ENCODE peak calls at places on chromosomes 7 and 10, in eight cellular contexts. One of them, this sample, is unnamed.

GRCh38 chr10:132616170-132616994 is 78.8 kb downstream of the INPP5A start:
- DNase-seq in NCI-H1105 treated with DMSO at 0.1 percent for 48 hours: no peak
- DNase-seq in left colon: peak; percentile 21
- DNase-seq in CD4-positive, alpha-beta T cell: peak; percentile 19
- DNase-seq in HFFc6: no peak
- DNase-seq in fibroblast of the conjunctiva: no peak
- DNase-seq in substantia nigra: no peak
- DNase-seq in midbrain: no peak
- DNase-seq in this sample: no peak

GRCh38 chr10:90777614-90778013 is 80.2 kb downstream of the HTR7 start:
- DNase-seq in NCI-H1105 treated with DMSO at 0.1 percent for 48 hours: no peak
- DNase-seq in HFFc6: no peak
- DNase-seq in substantia nigra: no peak
- DNase-seq in left colon: no peak
- DNase-seq in midbrain: no peak
- DNase-seq in CD4-positive, alpha-beta T cell: no peak
- DNase-seq in fibroblast of the conjunctiva: no peak
- DNase-seq in this sample: no peak

GRCh38 chr10:25641576-25641975 is 292.5 kb upstream of the MYO3A start:
- DNase-seq in NCI-H1105 treated with DMSO at 0.1 percent for 48 hours: no peak
- DNase-seq in fibroblast of the conjunctiva: no peak
- DNase-seq in substantia nigra: no peak
- DNase-seq in midbrain: no peak
- DNase-seq in left colon: no peak
- DNase-seq in CD4-positive, alpha-beta T cell: no peak
- DNase-seq in HFFc6: no peak
- DNase-seq in this sample: no peak

GRCh38 chr7:9657257-9657656 is 1223.8 kb downstream of the NXPH1 start:
- DNase-seq in HFFc6: no peak
- DNase-seq in substantia nigra: no peak
- DNase-seq in NCI-H1105 treated with DMSO at 0.1 percent for 48 hours: peak; percentile 14
- DNase-seq in midbrain: no peak
- DNase-seq in CD4-positive, alpha-beta T cell: no peak
- DNase-seq in left colon: no peak
- DNase-seq in fibroblast of the conjunctiva: no peak
- DNase-seq in this sample: no peak

GRCh38 chr10:29590598-29591415 is 44.0 kb downstream of the SVIL start:
- DNase-seq in left colon: no peak
- DNase-seq in fibroblast of the conjunctiva: peak; percentile 69
- DNase-seq in substantia nigra: no peak
- DNase-seq in HFFc6: peak; percentile 59
- DNase-seq in midbrain: peak; percentile 58
- DNase-seq in CD4-positive, alpha-beta T cell: no peak
- DNase-seq in NCI-H1105 treated with DMSO at 0.1 percent for 48 hours: peak; percentile 39
- DNase-seq in this sample: no peak

GRCh38 chr10:72133517-72133916 is 45.2 kb upstream of the SPOCK2 start:
- DNase-seq in fibroblast of the conjunctiva: peak; percentile 9
- DNase-seq in CD4-positive, alpha-beta T cell: no peak
- DNase-seq in left colon: no peak
- DNase-seq in NCI-H1105 treated with DMSO at 0.1 percent for 48 hours: no peak
- DNase-seq in HFFc6: peak; percentile 73
- DNase-seq in midbrain: no peak
- DNase-seq in substantia nigra: no peak
- DNase-seq in this sample: no peak

GRCh38 chr7:155375337-155376277 is 77.9 kb downstream of the INSIG1 start:
- DNase-seq in fibroblast of the conjunctiva: no peak
- DNase-seq in CD4-positive, alpha-beta T cell: no peak
- DNase-seq in NCI-H1105 treated with DMSO at 0.1 percent for 48 hours: peak; percentile 28
- DNase-seq in HFFc6: no peak
- DNase-seq in left colon: no peak
- DNase-seq in midbrain: no peak
- DNase-seq in substantia nigra: no peak
- DNase-seq in this sample: no peak

GRCh38 chr7:22269963-22270362 is 87.0 kb downstream of the RAPGEF5 start:
- DNase-seq in midbrain: no peak
- DNase-seq in left colon: peak; percentile 89
- DNase-seq in fibroblast of the conjunctiva: no peak
- DNase-seq in substantia nigra: no peak
- DNase-seq in HFFc6: no peak
- DNase-seq in NCI-H1105 treated with DMSO at 0.1 percent for 48 hours: peak; percentile 49
- DNase-seq in CD4-positive, alpha-beta T cell: no peak
- DNase-seq in this sample: peak; percentile 47

GRCh38 chr7:33841658-33842057 is 63.7 kb upstream of the BMPER start:
- DNase-seq in left colon: no peak
- DNase-seq in midbrain: no peak
- DNase-seq in fibroblast of the conjunctiva: no peak
- DNase-seq in NCI-H1105 treated with DMSO at 0.1 percent for 48 hours: peak; percentile 96
- DNase-seq in substantia nigra: no peak
- DNase-seq in HFFc6: peak; percentile 7
- DNase-seq in CD4-positive, alpha-beta T cell: no peak
- DNase-seq in this sample: no peak

GRCh38 chr7:11436317-11436716 is 395.7 kb downstream of the THSD7A start:
- DNase-seq in fibroblast of the conjunctiva: no peak
- DNase-seq in midbrain: no peak
- DNase-seq in HFFc6: no peak
- DNase-seq in NCI-H1105 treated with DMSO at 0.1 percent for 48 hours: no peak
- DNase-seq in left colon: no peak
- DNase-seq in substantia nigra: no peak
- DNase-seq in CD4-positive, alpha-beta T cell: no peak
- DNase-seq in this sample: no peak

GRCh38 chr10:128152741-128153583 is 26.7 kb upstream of the MKI67 start:
- DNase-seq in fibroblast of the conjunctiva: no peak
- DNase-seq in left colon: no peak
- DNase-seq in NCI-H1105 treated with DMSO at 0.1 percent for 48 hours: no peak
- DNase-seq in CD4-positive, alpha-beta T cell: no peak
- DNase-seq in HFFc6: no peak
- DNase-seq in midbrain: no peak
- DNase-seq in substantia nigra: no peak
- DNase-seq in this sample: no peak

GRCh38 chr7:18894155-18894554 is 223.3 kb downstream of the TWIST1 start:
- DNase-seq in fibroblast of the conjunctiva: no peak
- DNase-seq in NCI-H1105 treated with DMSO at 0.1 percent for 48 hours: no peak
- DNase-seq in HFFc6: no peak
- DNase-seq in substantia nigra: no peak
- DNase-seq in midbrain: no peak
- DNase-seq in left colon: no peak
- DNase-seq in CD4-positive, alpha-beta T cell: no peak
- DNase-seq in this sample: no peak

GRCh38 chr7:71131256-71131752 is 640 bp upstream of the GALNT17 start:
- DNase-seq in fibroblast of the conjunctiva: no peak
- DNase-seq in substantia nigra: no peak
- DNase-seq in left colon: peak; percentile 37
- DNase-seq in NCI-H1105 treated with DMSO at 0.1 percent for 48 hours: peak; percentile 59
- DNase-seq in midbrain: peak; percentile 12
- DNase-seq in HFFc6: no peak
- DNase-seq in CD4-positive, alpha-beta T cell: no peak
- DNase-seq in this sample: no peak

GRCh38 chr10:116589911-116590310 is 848 bp upstream of the PNLIPRP1 start:
- DNase-seq in substantia nigra: no peak
- DNase-seq in left colon: peak; percentile 70
- DNase-seq in CD4-positive, alpha-beta T cell: no peak
- DNase-seq in NCI-H1105 treated with DMSO at 0.1 percent for 48 hours: no peak
- DNase-seq in fibroblast of the conjunctiva: no peak
- DNase-seq in midbrain: no peak
- DNase-seq in HFFc6: no peak
- DNase-seq in this sample: peak; percentile 59

GRCh38 chr7:101918426-101918825 is 101.0 kb downstream of the CUX1 start:
- DNase-seq in left colon: no peak
- DNase-seq in HFFc6: no peak
- DNase-seq in fibroblast of the conjunctiva: no peak
- DNase-seq in midbrain: no peak
- DNase-seq in CD4-positive, alpha-beta T cell: no peak
- DNase-seq in NCI-H1105 treated with DMSO at 0.1 percent for 48 hours: no peak
- DNase-seq in substantia nigra: no peak
- DNase-seq in this sample: no peak

GRCh38 chr10:129305046-129305445 is 162.0 kb upstream of the MGMT start:
- DNase-seq in NCI-H1105 treated with DMSO at 0.1 percent for 48 hours: no peak
- DNase-seq in fibroblast of the conjunctiva: no peak
- DNase-seq in substantia nigra: no peak
- DNase-seq in CD4-positive, alpha-beta T cell: no peak
- DNase-seq in HFFc6: no peak
- DNase-seq in midbrain: no peak
- DNase-seq in left colon: no peak
- DNase-seq in this sample: no peak

GRCh38 chr10:102347236-102347828 is 48.2 kb upstream of the NFKB2 start:
- DNase-seq in NCI-H1105 treated with DMSO at 0.1 percent for 48 hours: no peak
- DNase-seq in substantia nigra: no peak
- DNase-seq in HFFc6: peak; percentile 42
- DNase-seq in left colon: peak; percentile 30
- DNase-seq in CD4-positive, alpha-beta T cell: no peak
- DNase-seq in midbrain: no peak
- DNase-seq in fibroblast of the conjunctiva: peak; percentile 14
- DNase-seq in this sample: peak; percentile 63

GRCh38 chr7:29636009-29636351 is 72.3 kb downstream of the PRR15 start:
- DNase-seq in CD4-positive, alpha-beta T cell: no peak
- DNase-seq in NCI-H1105 treated with DMSO at 0.1 percent for 48 hours: no peak
- DNase-seq in midbrain: no peak
- DNase-seq in substantia nigra: no peak
- DNase-seq in fibroblast of the conjunctiva: no peak
- DNase-seq in left colon: no peak
- DNase-seq in HFFc6: no peak
- DNase-seq in this sample: no peak

GRCh38 chr7:102883098-102883860 is 29.5 kb upstream of the LRRC17 start:
- DNase-seq in substantia nigra: no peak
- DNase-seq in left colon: no peak
- DNase-seq in fibroblast of the conjunctiva: no peak
- DNase-seq in NCI-H1105 treated with DMSO at 0.1 percent for 48 hours: no peak
- DNase-seq in CD4-positive, alpha-beta T cell: no peak
- DNase-seq in HFFc6: peak; percentile 28
- DNase-seq in midbrain: no peak
- DNase-seq in this sample: no peak

GRCh38 chr7:155992974-155993373 is 180.7 kb upstream of the SHH start:
- DNase-seq in HFFc6: no peak
- DNase-seq in substantia nigra: no peak
- DNase-seq in CD4-positive, alpha-beta T cell: no peak
- DNase-seq in NCI-H1105 treated with DMSO at 0.1 percent for 48 hours: no peak
- DNase-seq in left colon: no peak
- DNase-seq in fibroblast of the conjunctiva: no peak
- DNase-seq in midbrain: no peak
- DNase-seq in this sample: no peak

GRCh38 chr7:90596745-90597526 is 815 bp downstream of the CDK14 start:
- DNase-seq in left colon: no peak
- DNase-seq in fibroblast of the conjunctiva: no peak
- DNase-seq in substantia nigra: no peak
- DNase-seq in NCI-H1105 treated with DMSO at 0.1 percent for 48 hours: no peak
- DNase-seq in HFFc6: peak; percentile 48
- DNase-seq in CD4-positive, alpha-beta T cell: no peak
- DNase-seq in midbrain: peak; percentile 28
- DNase-seq in this sample: no peak

GRCh38 chr10:117226813-117227451 is 14.0 kb upstream of the SLC18A2 start:
- DNase-seq in HFFc6: peak; percentile 24
- DNase-seq in midbrain: peak; percentile 13
- DNase-seq in NCI-H1105 treated with DMSO at 0.1 percent for 48 hours: no peak
- DNase-seq in CD4-positive, alpha-beta T cell: no peak
- DNase-seq in substantia nigra: no peak
- DNase-seq in fibroblast of the conjunctiva: no peak
- DNase-seq in left colon: no peak
- DNase-seq in this sample: peak; percentile 42

GRCh38 chr7:154437238-154437637 is 385.0 kb downstream of the DPP6 start:
- DNase-seq in HFFc6: no peak
- DNase-seq in CD4-positive, alpha-beta T cell: no peak
- DNase-seq in midbrain: no peak
- DNase-seq in fibroblast of the conjunctiva: no peak
- DNase-seq in NCI-H1105 treated with DMSO at 0.1 percent for 48 hours: no peak
- DNase-seq in left colon: no peak
- DNase-seq in substantia nigra: no peak
- DNase-seq in this sample: no peak

GRCh38 chr7:74452748-74453320 is 872 bp upstream of the GTF2IRD1 start:
- DNase-seq in HFFc6: peak; percentile 42
- DNase-seq in CD4-positive, alpha-beta T cell: peak; percentile 16
- DNase-seq in substantia nigra: no peak
- DNase-seq in midbrain: no peak
- DNase-seq in fibroblast of the conjunctiva: no peak
- DNase-seq in NCI-H1105 treated with DMSO at 0.1 percent for 48 hours: no peak
- DNase-seq in left colon: peak; percentile 78
- DNase-seq in this sample: no peak

GRCh38 chr7:28855538-28856217 is 102.5 kb downstream of the TRIL start:
- DNase-seq in NCI-H1105 treated with DMSO at 0.1 percent for 48 hours: no peak
- DNase-seq in midbrain: no peak
- DNase-seq in HFFc6: peak; percentile 98
- DNase-seq in CD4-positive, alpha-beta T cell: no peak
- DNase-seq in substantia nigra: no peak
- DNase-seq in fibroblast of the conjunctiva: peak; percentile 67
- DNase-seq in left colon: no peak
- DNase-seq in this sample: no peak

This sample was measured in stomach.